ENCODE peak calls at places on chromosomes 1 and 21, in ten cellular contexts. Y, U, X, A, B, E, D, G, N and Q are unnamed samples.

GRCh38 chr1:206672011-206672688 is 12.6 kb upstream of the MAPKAPK2 start:
- DNase-seq in A (no peak), X (no peak), U (peak; percentile 45), N (no peak), B (no peak), E (no peak), G (no peak), Y (no peak), D (no peak), Q (no peak)

GRCh38 chr1:32247983-32248889 is 1.2 kb downstream of the FAM167B start:
- DNase-seq in U (peak; percentile 92), X (peak; percentile 88), E (no peak), G (peak; percentile 90), A (peak; percentile 77), N (peak; percentile 75), Y (peak; percentile 92), D (no peak), B (peak; percentile 91), Q (peak; percentile 12)

GRCh38 chr1:156118175-156118868 is 3.8 kb downstream of the LMNA start:
- DNase-seq in B (no peak), U (peak; percentile 88), G (no peak), N (no peak), Y (peak; percentile 87), A (no peak), D (no peak), X (peak; percentile 73), E (no peak), Q (no peak)

GRCh38 chr1:87872692-87873091 is 544.0 kb downstream of the LMO4 start:
- DNase-seq in E (no peak), X (no peak), B (no peak), N (no peak), A (no peak), D (no peak), U (no peak), G (no peak), Y (no peak), Q (no peak)

GRCh38 chr1:198892065-198892464 is 253.2 kb downstream of the PTPRC start:
- DNase-seq in E (no peak), D (no peak), B (no peak), X (no peak), U (no peak), G (no peak), N (no peak), Y (no peak), A (no peak), Q (no peak)

GRCh38 chr1:110524311-110525249 is 5.6 kb upstream of the KCNA10 start:
- DNase-seq in D (no peak), X (no peak), B (peak; percentile 67), Y (peak; percentile 38), A (peak; percentile 48), G (peak; percentile 74), E (no peak), N (peak; percentile 72), U (peak; percentile 44), Q (no peak)

GRCh38 chr1:1959840-1960479 is 40.9 kb upstream of the TMEM52 start:
- DNase-seq in N (peak; percentile 90), X (peak; percentile 67), A (peak; percentile 80), E (no peak), B (peak; percentile 59), Y (peak; percentile 88), U (peak; percentile 81), D (no peak), G (peak; percentile 86), Q (peak; percentile 23)

GRCh38 chr1:60833173-60833572 is 249.2 kb upstream of the NFIA start:
- DNase-seq in N (no peak), G (no peak), B (no peak), Y (no peak), E (no peak), U (peak; percentile 64), X (no peak), A (no peak), D (no peak), Q (no peak)

GRCh38 chr1:117009132-117009531 is 7.6 kb downstream of the CD101 start:
- DNase-seq in Y (no peak), B (peak; percentile 18), G (no peak), E (no peak), A (no peak), N (no peak), X (no peak), U (no peak), D (no peak), Q (no peak)

GRCh38 chr1:94925561-94926364 is 1.1 kb downstream of the CNN3 start:
- DNase-seq in B (peak; percentile 18), Y (peak; percentile 52), G (peak; percentile 82), X (peak; percentile 88), N (peak; percentile 88), A (peak; percentile 81), D (no peak), E (no peak), U (peak; percentile 51), Q (peak; percentile 98)

GRCh38 chr21:36079010-36079649 is 9.3 kb downstream of the CBR1 start:
- DNase-seq in A (no peak), U (peak; percentile 61), Y (peak; percentile 53), N (no peak), B (peak; percentile 46), E (no peak), X (no peak), D (no peak), G (no peak), Q (no peak)

GRCh38 chr21:14995695-14996490 is 68.9 kb downstream of the NRIP1 start:
- DNase-seq in E (no peak), B (no peak), N (no peak), D (no peak), U (no peak), A (no peak), Y (no peak), X (no peak), G (no peak), Q (peak; percentile 73)

GRCh38 chr1:145824499-145824842 is 471 bp downstream of the POLR3C start:
- DNase-seq in G (no peak), Y (no peak), N (no peak), D (no peak), E (no peak), X (no peak), A (no peak), U (no peak), B (no peak), Q (no peak)

DNA sequence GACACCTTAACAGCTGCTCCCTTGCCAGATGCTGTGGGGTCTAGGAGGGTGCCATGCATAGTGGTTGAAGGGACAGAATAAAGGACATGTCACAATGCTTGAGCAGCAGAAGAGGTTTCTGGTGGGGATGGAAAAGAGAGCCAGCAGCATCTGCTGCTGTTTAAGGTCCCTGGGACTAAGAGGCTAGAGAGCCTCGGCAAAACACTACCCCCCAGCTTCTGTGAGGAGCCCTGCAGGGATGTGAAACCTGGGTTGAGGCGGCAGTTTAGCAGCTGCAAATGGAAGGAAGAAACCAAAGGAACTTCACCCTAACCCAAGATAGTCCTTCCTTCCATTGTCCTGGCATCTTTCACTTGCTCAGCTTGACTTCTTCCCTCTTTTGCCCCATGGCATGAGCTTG is 39.4 kb downstream of the PLXNA2 start:
- DNase-seq in Y (no peak), D (no peak), G (no peak), E (no peak), X (no peak), N (no peak), B (no peak), A (no peak), U (no peak), Q (no peak)
- TF ChIP-seq CTCF in Y (no peak), D (no peak), G (no peak), E (peak; percentile 28), X (no peak), N (no peak), B (no peak), A (no peak), U (no peak), Q (no peak)

GRCh38 chr1:27127419-27127818 is 27.5 kb downstream of the SLC9A1 start:
- DNase-seq in U (no peak), Y (no peak), E (no peak), X (no peak), G (no peak), A (no peak), B (no peak), D (no peak), N (no peak), Q (no peak)
- TF ChIP-seq CTCF in U (no peak), Y (no peak), E (peak; percentile 25), X (no peak), G (peak; percentile 21), A (peak; percentile 19), B (no peak), D (no peak), N (no peak), Q (peak; percentile 21)

DNA sequence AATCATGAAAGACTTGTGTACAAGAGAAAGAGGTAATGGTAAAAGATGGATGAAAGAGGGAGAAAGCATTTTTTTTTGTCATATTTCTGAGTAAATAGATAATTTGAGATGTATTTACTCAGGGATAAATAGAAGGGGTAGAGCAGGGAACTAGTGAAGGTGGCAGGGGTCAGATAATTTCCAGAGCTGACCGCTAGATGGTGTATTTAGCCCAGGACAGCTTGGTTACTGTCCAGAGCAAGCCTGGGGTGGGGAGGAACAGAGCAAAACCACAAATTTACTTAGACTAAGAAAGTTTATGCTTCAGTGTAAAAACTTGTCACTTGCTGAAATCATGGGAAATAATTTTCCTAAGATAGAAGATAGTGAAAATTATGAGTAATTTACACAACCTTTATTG is 91.5 kb downstream of the XCL2 start:
- DNase-seq in Y (no peak), N (no peak), B (no peak), E (no peak), U (no peak), X (no peak), G (no peak), A (no peak), D (no peak), Q (no peak)
- TF ChIP-seq CTCF in Y (no peak), N (peak; percentile 18), B (peak; percentile 37), E (no peak), U (no peak), X (no peak), G (no peak), A (peak; percentile 18), D (peak; percentile 27), Q (peak; percentile 6)

GRCh38 chr1:230105754-230106625 is 39.0 kb downstream of the GALNT2 start:
- DNase-seq in Y (no peak), A (no peak), E (no peak), U (no peak), D (peak; percentile 65), G (no peak), X (no peak), N (no peak), B (peak; percentile 74), Q (no peak)

GRCh38 chr1:230105245-230105753 is 38.3 kb downstream of the GALNT2 start:
- DNase-seq in U (no peak), D (no peak), N (no peak), B (no peak), E (no peak), G (no peak), A (no peak), Y (no peak), X (no peak), Q (no peak)

GRCh38 chr1:230103341-230104173 is 36.5 kb downstream of the GALNT2 start:
- DNase-seq in A (no peak), D (no peak), U (no peak), B (no peak), G (no peak), N (no peak), E (no peak), X (no peak), Y (no peak), Q (no peak)

GRCh38 chr1:230102472-230102871 is 35.4 kb downstream of the GALNT2 start:
- DNase-seq in N (no peak), Y (no peak), A (no peak), X (no peak), E (no peak), B (no peak), G (no peak), U (no peak), D (no peak), Q (no peak)

GRCh38 chr1:230104395-230105244 is 37.6 kb downstream of the GALNT2 start:
- DNase-seq in X (peak; percentile 99), E (peak; percentile 98), U (peak; percentile 94), A (no peak), B (peak; percentile 88), N (peak; percentile 52), Y (peak; percentile 96), G (peak; percentile 36), D (peak; percentile 98), Q (peak; percentile 94)
- TF ChIP-seq CTCF in X (no peak), E (peak; percentile 16), U (no peak), A (no peak), B (no peak), N (no peak), Y (no peak), G (no peak), D (no peak), Q (peak; percentile 20)